ENCODE peak calls at places on chromosomes 6 and 20, in five cellular contexts. C is heart right ventricle, Q is ascending aorta, G is uterus, L is AG09319. Y is an unnamed sample.

GRCh38 chr6:43723737-43724295 is 36.2 kb upstream of the MRPS18A start:
- DNase-seq in C (peak), Q (no peak), G (peak), L (peak), Y (peak)

GRCh38 chr6:71326611-71327010 is 38.0 kb downstream of the OGFRL1 start:
- DNase-seq in C (no peak), Q (no peak), G (no peak), L (no peak), Y (no peak)

GRCh38 chr20:4225778-4226177 is 210.4 kb upstream of the RNF24 start:
- DNase-seq in C (peak), Q (peak), G (peak), L (peak), Y (no peak)

GRCh38 chr6:122494665-122495272 is 23.2 kb upstream of the SERINC1 start:
- DNase-seq in C (no peak), Q (no peak), G (no peak), L (no peak), Y (no peak)

GRCh38 chr6:116363759-116364158 is 7.0 kb upstream of the DSE start:
- DNase-seq in C (no peak), Q (no peak), G (no peak), L (no peak), Y (no peak)

GRCh38 chr6:56693246-56693607 is 50.5 kb upstream of the DST start:
- DNase-seq in C (peak), Q (peak), G (peak), L (peak), Y (no peak)

GRCh38 chr6:152954443-152954842 is 28.4 kb downstream of the FBXO5 start:
- DNase-seq in C (no peak), Q (no peak), G (no peak), L (no peak), Y (no peak)

GRCh38 chr6:22350109-22350508 is 53.3 kb upstream of the PRL start:
- DNase-seq in C (no peak), Q (no peak), G (no peak), L (no peak), Y (no peak)

GRCh38 chr20:19396466-19397081 is 184.1 kb downstream of the SLC24A3 start:
- DNase-seq in C (no peak), Q (no peak), G (no peak), L (no peak), Y (no peak)

GRCh38 chr20:45433316-45433715 is 17.4 kb downstream of the PIGT start:
- DNase-seq in C (peak), Q (peak), G (no peak), L (peak), Y (no peak)

GRCh38 chr20:52346797-52347196 is 155.2 kb upstream of the ZFP64 start:
- DNase-seq in C (no peak), Q (no peak), G (no peak), L (no peak), Y (no peak)

GRCh38 chr20:11120451-11120850 is 446.7 kb upstream of the JAG1 start:
- DNase-seq in C (no peak), Q (no peak), G (no peak), L (no peak), Y (no peak)

GRCh38 chr6:111551521-111552231 is 54.0 kb downstream of the TRAF3IP2 start:
- DNase-seq in C (no peak), Q (peak), G (peak), L (no peak), Y (peak)

GRCh38 chr20:64038579-64039292 is 2.8 kb downstream of the C20orf204 start:
- DNase-seq in C (peak), Q (peak), G (peak), L (no peak), Y (peak)

GRCh38 chr20:58868795-58869194 is 16.3 kb downstream of the GNAS start:
- DNase-seq in C (no peak), Q (no peak), G (no peak), L (no peak), Y (peak)

GRCh38 chr6:110364364-110364763 is 6.2 kb upstream of the METTL24 start:
- DNase-seq in C (no peak), Q (no peak), G (no peak), L (no peak), Y (no peak)

GRCh38 chr20:44069203-44069931 is 117.6 kb downstream of the JPH2 start:
- DNase-seq in C (no peak), Q (no peak), G (no peak), L (no peak), Y (no peak)

GRCh38 chr20:50572922-50573777 is 63.0 kb downstream of the PTPN1 start:
- DNase-seq in C (peak), Q (peak), G (no peak), L (peak), Y (no peak)

GRCh38 chr20:25178563-25179438 is 16.7 kb upstream of the ENTPD6 start:
- DNase-seq in C (no peak), Q (peak), G (peak), L (peak), Y (peak)

GRCh38 chr6:1136415-1136774 is 175.5 kb upstream of the FOXQ1 start:
- DNase-seq in C (peak), Q (no peak), G (no peak), L (peak), Y (no peak)

GRCh38 chr6:106512048-106512957 is 117.0 kb downstream of the RTN4IP1 start:
- DNase-seq in C (peak), Q (peak), G (peak), L (no peak), Y (peak)

GRCh38 chr6:106509420-106510089 is 119.7 kb downstream of the RTN4IP1 start:
- DNase-seq in C (no peak), Q (no peak), G (no peak), L (no peak), Y (peak)

GRCh38 chr6:106511274-106512047 is 117.8 kb downstream of the RTN4IP1 start:
- DNase-seq in C (no peak), Q (peak), G (peak), L (no peak), Y (peak)

GRCh38 chr6:106508836-106509235 is 120.5 kb downstream of the RTN4IP1 start:
- DNase-seq in C (no peak), Q (no peak), G (no peak), L (no peak), Y (no peak)

DNA sequence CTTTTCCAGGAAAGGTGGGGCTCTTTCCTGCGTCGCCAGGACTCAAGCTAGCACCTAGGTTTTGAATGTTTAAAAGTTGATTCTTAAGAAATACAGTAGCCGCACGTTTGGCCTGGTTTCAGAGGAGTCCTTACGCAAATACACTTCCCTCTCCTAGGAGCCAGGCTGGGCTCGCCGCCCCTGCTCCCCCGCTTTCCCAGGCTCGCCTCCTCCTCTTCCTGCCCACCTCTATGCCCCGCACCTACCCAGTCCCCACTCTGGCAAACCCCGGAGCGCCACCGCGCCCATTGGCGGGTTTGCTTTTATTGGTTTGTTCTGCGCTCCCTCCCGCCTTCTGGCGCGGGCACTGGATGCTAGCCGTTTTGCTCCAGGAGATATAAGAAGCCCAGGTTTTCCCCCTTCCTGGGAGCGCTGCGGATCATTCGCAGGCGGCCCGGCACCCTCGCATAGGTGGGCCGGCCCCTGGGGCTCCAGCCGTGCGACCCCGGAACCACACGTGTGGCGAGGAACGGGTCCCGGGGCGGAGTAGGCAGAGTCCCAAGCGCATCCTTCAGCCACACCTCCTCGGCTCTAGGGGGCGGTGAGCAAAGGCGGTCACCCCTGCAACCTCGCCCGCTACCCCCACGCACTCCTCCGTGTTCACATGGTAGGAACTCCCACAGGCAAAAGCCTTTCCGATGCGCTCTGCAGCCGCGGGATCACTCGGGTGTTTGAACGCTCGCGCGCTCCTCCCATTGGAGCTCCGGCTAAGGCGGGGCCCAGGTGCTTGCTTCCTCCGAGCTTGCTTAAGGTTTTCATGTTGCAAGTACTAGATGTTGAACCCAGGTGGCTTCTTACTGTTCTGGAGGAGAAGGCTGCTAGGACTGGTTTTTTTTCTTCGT is 119.0 kb downstream of the RTN4IP1 start:
- DNase-seq in C (peak), Q (peak), G (peak), L (no peak), Y (peak)
- TF ChIP-seq CTCF in C (no peak), Q (no peak), G (no peak), L (no peak), Y (peak)

DNA sequence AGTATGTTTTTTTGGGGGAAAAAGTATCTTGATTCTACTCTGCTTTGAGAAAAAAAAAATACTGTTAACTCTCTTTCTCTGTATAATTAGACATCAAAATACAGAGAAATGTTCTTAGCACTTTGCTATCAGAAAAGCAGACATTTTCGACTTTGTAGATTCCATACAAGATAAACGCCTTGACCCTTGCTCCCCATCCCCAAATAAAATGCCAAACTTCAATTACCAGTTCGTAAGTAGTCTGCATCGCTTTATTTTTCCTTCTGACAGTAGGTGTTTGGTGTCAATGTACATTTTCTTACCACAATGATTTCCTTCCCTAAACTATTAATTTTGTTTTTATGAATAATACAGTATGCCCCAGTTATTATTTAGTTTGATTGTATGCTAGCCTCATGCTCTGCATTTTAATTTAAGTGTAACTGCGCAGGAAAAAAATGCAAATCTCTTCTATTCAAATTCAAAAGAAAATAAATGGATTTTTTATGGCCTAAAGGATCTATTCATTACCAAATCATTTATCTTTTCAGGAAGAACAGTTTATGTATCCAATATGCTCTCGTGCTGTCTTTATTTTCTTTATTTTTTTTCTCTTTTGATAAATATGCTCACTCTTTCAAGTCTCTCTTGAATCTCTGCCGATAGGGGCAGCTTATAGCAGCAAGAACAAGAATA is 84.8 kb upstream of the ZNF217 start:
- DNase-seq in C (no peak), Q (no peak), G (no peak), L (no peak), Y (no peak)
- TF ChIP-seq CTCF in C (no peak), Q (no peak), G (no peak), L (peak), Y (no peak)

GRCh38 chr20:60136640-60137411 is 178.6 kb downstream of the CDH26 start:
- DNase-seq in C (no peak), Q (no peak), G (no peak), L (no peak), Y (no peak)
- TF ChIP-seq CTCF in C (no peak), Q (no peak), G (no peak), L (no peak), Y (no peak)

DNA sequence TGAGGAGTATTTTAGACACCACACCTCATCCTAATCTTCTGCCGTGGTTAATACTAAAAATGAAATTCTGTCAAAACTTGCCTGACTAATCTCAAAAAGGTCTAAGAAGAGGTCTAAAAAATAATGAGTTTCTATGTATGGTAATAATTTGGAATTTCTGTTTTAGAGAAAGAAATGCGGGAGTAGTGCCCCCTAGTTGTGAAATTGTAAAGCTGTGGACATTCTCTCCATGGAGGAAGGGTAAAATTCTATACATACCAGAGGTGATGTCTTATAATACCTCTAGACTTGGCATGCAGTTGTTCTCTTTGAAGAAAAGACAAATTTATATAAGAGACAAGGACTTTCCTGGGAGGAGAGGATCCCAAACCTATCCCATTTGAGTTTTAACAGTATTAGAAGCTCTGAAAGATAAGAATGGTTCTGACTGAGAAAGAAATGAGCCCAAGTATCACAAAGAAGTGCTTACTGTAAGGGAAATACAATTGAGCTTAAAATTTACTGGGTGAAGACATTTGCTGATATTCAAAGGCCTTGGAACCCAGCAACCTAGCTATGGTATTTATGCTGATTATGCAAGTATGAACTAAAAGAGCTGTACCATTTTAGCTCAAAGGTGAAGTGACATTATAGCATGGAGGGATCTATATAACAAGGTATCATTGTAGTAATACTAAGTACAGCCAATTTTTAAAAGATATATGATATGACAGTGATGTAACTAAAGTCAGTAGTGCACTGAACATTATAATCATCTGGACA is 5.1 kb upstream of the EPHA7 start:
- DNase-seq in C (no peak), Q (no peak), G (no peak), L (no peak), Y (peak)
- TF ChIP-seq CTCF in C (peak), Q (peak), G (no peak), L (peak), Y (peak)